ENCODE peak calls at places on chromosome 14, in five cellular contexts. E is HCT116; V is frontal cortex; B is non-pigmented ciliary epithelial cell; F is CD4-positive, alpha-beta memory T cell. G is an unnamed sample.

GRCh38 chr14:74492413-74493342 is at the start of gene NPC2:
- DNase-seq in V (no peak), F (no peak), E (no peak), B (no peak), G (no peak)

GRCh38 chr14:103746706-103747105 is 31.1 kb downstream of the ZFYVE21 start:
- DNase-seq in B (no peak), E (no peak), V (no peak), F (no peak), G (no peak)

GRCh38 chr14:98069712-98070133 is 1202.3 kb downstream of the BCL11B start:
- DNase-seq in B (no peak), V (no peak), E (no peak), F (no peak), G (peak; percentile 46)

GRCh38 chr14:32006267-32007110 is 70.6 kb upstream of the ARHGAP5 start:
- DNase-seq in B (no peak), F (no peak), E (no peak), V (no peak), G (no peak)

GRCh38 chr14:89202413-89202812 is 214.6 kb downstream of the FOXN3 start:
- DNase-seq in V (no peak), F (no peak), B (no peak), E (no peak), G (no peak)

GRCh38 chr14:97704316-97704715 is 907.1 kb downstream of the VRK1 start:
- DNase-seq in F (no peak), B (no peak), V (no peak), E (no peak), G (no peak)

GRCh38 chr14:92973265-92973797 is 50.4 kb downstream of the CHGA start:
- DNase-seq in B (no peak), F (no peak), E (no peak), V (peak; percentile 68), G (peak; percentile 70)

GRCh38 chr14:88013750-88014349 is 8.9 kb downstream of the GPR65 start:
- DNase-seq in B (peak; percentile 41), V (peak; percentile 44), E (peak; percentile 12), F (peak; percentile 42), G (peak; percentile 72)

GRCh38 chr14:20998674-20999366 is at the start of gene SLC39A2:
- DNase-seq in E (peak; percentile 33), V (no peak), F (no peak), B (no peak), G (peak; percentile 44)

GRCh38 chr14:106039400-106039799 is 513.0 kb downstream of the TMEM121 start:
- DNase-seq in V (no peak), B (no peak), E (peak; percentile 7), F (no peak), G (peak; percentile 45)